ENCODE peak calls at places on chromosomes 11 and 22, in eight cellular contexts. One of them, this sample, is unnamed.

GRCh38 chr22:17938484-17938924 is 85.9 kb downstream of the MICAL3 start:
- DNase-seq in stimulated activated CD8-positive, alpha-beta memory T cell treated with anti-CD3 and anti-CD28 coated beads, Interleukin-4, amount 100 ng/mL, for 24 hours: no peak
- DNase-seq in M059J: no peak
- DNase-seq in globus pallidus: no peak
- DNase-seq in anterior cingulate cortex: no peak
- DNase-seq in NCI-H1092 treated with DMSO at 0.1 percent for 48 hours: no peak
- DNase-seq in DMS153: no peak
- DNase-seq in iPS DF 6.9: no peak
- DNase-seq in this sample: no peak

GRCh38 chr22:43975041-43975440 is 19.8 kb downstream of the SAMM50 start:
- DNase-seq in stimulated activated CD8-positive, alpha-beta memory T cell treated with anti-CD3 and anti-CD28 coated beads, Interleukin-4, amount 100 ng/mL, for 24 hours: no peak
- DNase-seq in M059J: no peak
- DNase-seq in globus pallidus: no peak
- DNase-seq in anterior cingulate cortex: no peak
- DNase-seq in NCI-H1092 treated with DMSO at 0.1 percent for 48 hours: no peak
- DNase-seq in DMS153: no peak
- DNase-seq in iPS DF 6.9: no peak
- DNase-seq in this sample: no peak

GRCh38 chr11:121265586-121265985 is 27.0 kb upstream of the SC5D start:
- DNase-seq in stimulated activated CD8-positive, alpha-beta memory T cell treated with anti-CD3 and anti-CD28 coated beads, Interleukin-4, amount 100 ng/mL, for 24 hours: no peak
- DNase-seq in M059J: no peak
- DNase-seq in globus pallidus: no peak
- DNase-seq in anterior cingulate cortex: no peak
- DNase-seq in NCI-H1092 treated with DMSO at 0.1 percent for 48 hours: no peak
- DNase-seq in DMS153: no peak
- DNase-seq in iPS DF 6.9: no peak
- DNase-seq in this sample: no peak

GRCh38 chr11:72238492-72239295 is 5.3 kb downstream of the PHOX2A start:
- DNase-seq in stimulated activated CD8-positive, alpha-beta memory T cell treated with anti-CD3 and anti-CD28 coated beads, Interleukin-4, amount 100 ng/mL, for 24 hours: no peak
- DNase-seq in M059J: no peak
- DNase-seq in globus pallidus: no peak
- DNase-seq in anterior cingulate cortex: no peak
- DNase-seq in NCI-H1092 treated with DMSO at 0.1 percent for 48 hours: no peak
- DNase-seq in DMS153: no peak
- DNase-seq in iPS DF 6.9: no peak
- DNase-seq in this sample: no peak

GRCh38 chr11:114036156-114036811 is 23.2 kb upstream of the ZBTB16 start:
- DNase-seq in stimulated activated CD8-positive, alpha-beta memory T cell treated with anti-CD3 and anti-CD28 coated beads, Interleukin-4, amount 100 ng/mL, for 24 hours: peak
- DNase-seq in M059J: peak
- DNase-seq in globus pallidus: peak
- DNase-seq in anterior cingulate cortex: peak
- DNase-seq in NCI-H1092 treated with DMSO at 0.1 percent for 48 hours: peak
- DNase-seq in DMS153: peak
- DNase-seq in iPS DF 6.9: peak
- DNase-seq in this sample: peak

GRCh38 chr11:102603091-102603490 is 22.0 kb downstream of the MMP20 start:
- DNase-seq in stimulated activated CD8-positive, alpha-beta memory T cell treated with anti-CD3 and anti-CD28 coated beads, Interleukin-4, amount 100 ng/mL, for 24 hours: no peak
- DNase-seq in M059J: peak
- DNase-seq in globus pallidus: peak
- DNase-seq in anterior cingulate cortex: peak
- DNase-seq in NCI-H1092 treated with DMSO at 0.1 percent for 48 hours: no peak
- DNase-seq in DMS153: no peak
- DNase-seq in iPS DF 6.9: no peak
- DNase-seq in this sample: peak

GRCh38 chr11:17703951-17704350 is 15.4 kb upstream of the MYOD1 start:
- DNase-seq in stimulated activated CD8-positive, alpha-beta memory T cell treated with anti-CD3 and anti-CD28 coated beads, Interleukin-4, amount 100 ng/mL, for 24 hours: no peak
- DNase-seq in M059J: no peak
- DNase-seq in globus pallidus: no peak
- DNase-seq in anterior cingulate cortex: no peak
- DNase-seq in NCI-H1092 treated with DMSO at 0.1 percent for 48 hours: no peak
- DNase-seq in DMS153: no peak
- DNase-seq in iPS DF 6.9: no peak
- DNase-seq in this sample: no peak

GRCh38 chr11:101390539-101390938 is 193.3 kb downstream of the TRPC6 start:
- DNase-seq in stimulated activated CD8-positive, alpha-beta memory T cell treated with anti-CD3 and anti-CD28 coated beads, Interleukin-4, amount 100 ng/mL, for 24 hours: no peak
- DNase-seq in M059J: peak
- DNase-seq in globus pallidus: no peak
- DNase-seq in anterior cingulate cortex: no peak
- DNase-seq in NCI-H1092 treated with DMSO at 0.1 percent for 48 hours: no peak
- DNase-seq in DMS153: no peak
- DNase-seq in iPS DF 6.9: no peak
- DNase-seq in this sample: no peak

GRCh38 chr11:67694875-67695555 is 20.6 kb upstream of the ALDH3B2 start:
- DNase-seq in stimulated activated CD8-positive, alpha-beta memory T cell treated with anti-CD3 and anti-CD28 coated beads, Interleukin-4, amount 100 ng/mL, for 24 hours: no peak
- DNase-seq in M059J: no peak
- DNase-seq in globus pallidus: no peak
- DNase-seq in anterior cingulate cortex: no peak
- DNase-seq in NCI-H1092 treated with DMSO at 0.1 percent for 48 hours: no peak
- DNase-seq in DMS153: no peak
- DNase-seq in iPS DF 6.9: no peak
- DNase-seq in this sample: no peak